ENCODE peak calls at places on chromosomes 16 and 17, in five cellular contexts. One of them, this sample, is unnamed.

GRCh38 chr17:64386412-64387144 is 4.1 kb downstream of the PECAM1 start:
- DNase-seq in body of pancreas: no peak
- DNase-seq in AG08395: no peak
- DNase-seq in effector CD4-positive, alpha-beta T cell: no peak
- DNase-seq in astrocyte of the spinal cord: no peak
- DNase-seq in this sample: no peak

GRCh38 chr16:26856791-26857190 is 209.9 kb upstream of the C16orf82 start:
- DNase-seq in AG08395: no peak
- DNase-seq in body of pancreas: no peak
- DNase-seq in effector CD4-positive, alpha-beta T cell: no peak
- DNase-seq in astrocyte of the spinal cord: no peak
- DNase-seq in this sample: no peak

GRCh38 chr16:87129771-87130170 is 187.4 kb downstream of the C16orf95 start:
- DNase-seq in astrocyte of the spinal cord: peak
- DNase-seq in body of pancreas: no peak
- DNase-seq in effector CD4-positive, alpha-beta T cell: no peak
- DNase-seq in AG08395: no peak
- DNase-seq in this sample: no peak

GRCh38 chr17:42642377-42642776 is 16.7 kb upstream of the TUBG2 start:
- DNase-seq in effector CD4-positive, alpha-beta T cell: no peak
- DNase-seq in AG08395: no peak
- DNase-seq in astrocyte of the spinal cord: no peak
- DNase-seq in body of pancreas: no peak
- DNase-seq in this sample: no peak

GRCh38 chr17:1647802-1648581 is 1.7 kb downstream of the RILP start:
- DNase-seq in astrocyte of the spinal cord: no peak
- DNase-seq in body of pancreas: peak
- DNase-seq in AG08395: no peak
- DNase-seq in effector CD4-positive, alpha-beta T cell: no peak
- DNase-seq in this sample: no peak

GRCh38 chr17:16585796-16586195 is 16.8 kb upstream of the ZNF287 start:
- DNase-seq in body of pancreas: no peak
- DNase-seq in AG08395: no peak
- DNase-seq in astrocyte of the spinal cord: no peak
- DNase-seq in effector CD4-positive, alpha-beta T cell: no peak
- DNase-seq in this sample: no peak

GRCh38 chr16:85017151-85017550 is 5.8 kb upstream of the ZDHHC7 start:
- DNase-seq in AG08395: no peak
- DNase-seq in body of pancreas: no peak
- DNase-seq in effector CD4-positive, alpha-beta T cell: no peak
- DNase-seq in astrocyte of the spinal cord: no peak
- DNase-seq in this sample: no peak

GRCh38 chr16:88769617-88770458 is 15.2 kb downstream of the PIEZO1 start:
- DNase-seq in body of pancreas: peak
- DNase-seq in astrocyte of the spinal cord: peak
- DNase-seq in effector CD4-positive, alpha-beta T cell: no peak
- DNase-seq in AG08395: no peak
- DNase-seq in this sample: no peak

GRCh38 chr16:56423584-56424403 is 1.6 kb downstream of the AMFR start:
- DNase-seq in AG08395: no peak
- DNase-seq in astrocyte of the spinal cord: peak
- DNase-seq in body of pancreas: no peak
- DNase-seq in effector CD4-positive, alpha-beta T cell: no peak
- DNase-seq in this sample: no peak

GRCh38 chr16:85419503-85420408 is 193.4 kb upstream of the GSE1 start:
- DNase-seq in AG08395: no peak
- DNase-seq in body of pancreas: peak
- DNase-seq in astrocyte of the spinal cord: no peak
- DNase-seq in effector CD4-positive, alpha-beta T cell: no peak
- DNase-seq in this sample: no peak

GRCh38 chr17:75109047-75109406 is 742 bp upstream of the ARMC7 start:
- DNase-seq in AG08395: no peak
- DNase-seq in effector CD4-positive, alpha-beta T cell: no peak
- DNase-seq in astrocyte of the spinal cord: no peak
- DNase-seq in body of pancreas: no peak
- DNase-seq in this sample: no peak

GRCh38 chr16:56620311-56620897 is 5.2 kb upstream of the MT1E start:
- DNase-seq in astrocyte of the spinal cord: no peak
- DNase-seq in body of pancreas: no peak
- DNase-seq in AG08395: no peak
- DNase-seq in effector CD4-positive, alpha-beta T cell: no peak
- DNase-seq in this sample: no peak

GRCh38 chr17:81464586-81464985 is 48.0 kb downstream of the ACTG1 start:
- DNase-seq in astrocyte of the spinal cord: no peak
- DNase-seq in effector CD4-positive, alpha-beta T cell: no peak
- DNase-seq in body of pancreas: no peak
- DNase-seq in AG08395: no peak
- DNase-seq in this sample: no peak

GRCh38 chr17:45143101-45143670 is 5.1 kb upstream of the HEXIM1 start:
- DNase-seq in effector CD4-positive, alpha-beta T cell: no peak
- DNase-seq in astrocyte of the spinal cord: no peak
- DNase-seq in body of pancreas: no peak
- DNase-seq in AG08395: no peak
- DNase-seq in this sample: no peak

GRCh38 chr17:11601661-11602060 is 3.4 kb downstream of the DNAH9 start:
- DNase-seq in AG08395: no peak
- DNase-seq in astrocyte of the spinal cord: no peak
- DNase-seq in body of pancreas: no peak
- DNase-seq in effector CD4-positive, alpha-beta T cell: no peak
- DNase-seq in this sample: no peak

GRCh38 chr16:27364493-27365141 is 37.4 kb upstream of the IL21R start:
- DNase-seq in AG08395: no peak
- DNase-seq in effector CD4-positive, alpha-beta T cell: no peak
- DNase-seq in body of pancreas: peak
- DNase-seq in astrocyte of the spinal cord: no peak
- DNase-seq in this sample: no peak

GRCh38 chr17:13182450-13182849 is 164.6 kb upstream of the ELAC2 start:
- DNase-seq in astrocyte of the spinal cord: no peak
- DNase-seq in effector CD4-positive, alpha-beta T cell: no peak
- DNase-seq in body of pancreas: no peak
- DNase-seq in AG08395: no peak
- DNase-seq in this sample: no peak

GRCh38 chr16:17491140-17491662 is 20.4 kb upstream of the XYLT1 start:
- DNase-seq in body of pancreas: no peak
- DNase-seq in AG08395: no peak
- DNase-seq in astrocyte of the spinal cord: no peak
- DNase-seq in effector CD4-positive, alpha-beta T cell: no peak
- DNase-seq in this sample: no peak

GRCh38 chr16:2471016-2471652 is at the start of gene NTN3:
- DNase-seq in astrocyte of the spinal cord: no peak
- DNase-seq in AG08395: no peak
- DNase-seq in body of pancreas: no peak
- DNase-seq in effector CD4-positive, alpha-beta T cell: no peak
- DNase-seq in this sample: no peak

GRCh38 chr16:30951785-30952184 is 2.9 kb downstream of the ORAI3 start:
- DNase-seq in astrocyte of the spinal cord: peak
- DNase-seq in effector CD4-positive, alpha-beta T cell: no peak
- DNase-seq in AG08395: no peak
- DNase-seq in body of pancreas: no peak
- DNase-seq in this sample: no peak

GRCh38 chr17:8417806-8418205 is 17.9 kb upstream of the NDEL1 start:
- DNase-seq in astrocyte of the spinal cord: no peak
- DNase-seq in AG08395: no peak
- DNase-seq in body of pancreas: no peak
- DNase-seq in effector CD4-positive, alpha-beta T cell: no peak
- DNase-seq in this sample: no peak

GRCh38 chr17:1645207-1646171 is at the start of gene SCARF1:
- DNase-seq in AG08395: no peak
- DNase-seq in effector CD4-positive, alpha-beta T cell: no peak
- DNase-seq in body of pancreas: no peak
- DNase-seq in astrocyte of the spinal cord: no peak
- DNase-seq in this sample: no peak

GRCh38 chr16:35713762-35714650 is 2254.6 kb downstream of the TP53TG3F start:
- DNase-seq in astrocyte of the spinal cord: no peak
- DNase-seq in body of pancreas: no peak
- DNase-seq in AG08395: no peak
- DNase-seq in effector CD4-positive, alpha-beta T cell: no peak
- DNase-seq in this sample: no peak

GRCh38 chr17:79959042-79959441 is 76.6 kb downstream of the TBC1D16 start:
- DNase-seq in astrocyte of the spinal cord: no peak
- DNase-seq in body of pancreas: no peak
- DNase-seq in effector CD4-positive, alpha-beta T cell: no peak
- DNase-seq in AG08395: no peak
- DNase-seq in this sample: no peak

GRCh38 chr16:85923153-85924021 is 24.4 kb downstream of the IRF8 start:
- DNase-seq in effector CD4-positive, alpha-beta T cell: no peak
- DNase-seq in body of pancreas: no peak
- DNase-seq in AG08395: peak
- DNase-seq in astrocyte of the spinal cord: no peak
- DNase-seq in this sample: peak

GRCh38 chr17:7336240-7337175 is at the start of gene ACAP1:
- DNase-seq in AG08395: no peak
- DNase-seq in effector CD4-positive, alpha-beta T cell: peak
- DNase-seq in astrocyte of the spinal cord: no peak
- DNase-seq in body of pancreas: no peak
- DNase-seq in this sample: no peak

GRCh38 chr17:50322271-50322670 is 23.7 kb upstream of the XYLT2 start:
- DNase-seq in body of pancreas: no peak
- DNase-seq in AG08395: no peak
- DNase-seq in astrocyte of the spinal cord: no peak
- DNase-seq in effector CD4-positive, alpha-beta T cell: no peak
- DNase-seq in this sample: no peak

GRCh38 chr17:28475151-28475900 is 1.9 kb downstream of the SLC13A2 start:
- DNase-seq in AG08395: no peak
- DNase-seq in astrocyte of the spinal cord: no peak
- DNase-seq in effector CD4-positive, alpha-beta T cell: no peak
- DNase-seq in body of pancreas: no peak
- DNase-seq in this sample: no peak

GRCh38 chr16:53952215-53953208 is 248.6 kb downstream of the FTO start:
- DNase-seq in effector CD4-positive, alpha-beta T cell: no peak
- DNase-seq in astrocyte of the spinal cord: peak
- DNase-seq in AG08395: no peak
- DNase-seq in body of pancreas: no peak
- DNase-seq in this sample: peak

GRCh38 chr17:54626146-54626703 is 274.4 kb upstream of the TOM1L1 start:
- DNase-seq in astrocyte of the spinal cord: no peak
- DNase-seq in effector CD4-positive, alpha-beta T cell: no peak
- DNase-seq in AG08395: no peak
- DNase-seq in body of pancreas: no peak
- DNase-seq in this sample: no peak

GRCh38 chr16:27258241-27258734 is 10.3 kb downstream of the NSMCE1 start:
- DNase-seq in body of pancreas: no peak
- DNase-seq in astrocyte of the spinal cord: no peak
- DNase-seq in effector CD4-positive, alpha-beta T cell: no peak
- DNase-seq in AG08395: no peak
- DNase-seq in this sample: no peak

GRCh38 chr17:34584805-34585416 is 5.5 kb downstream of the TMEM132E start:
- DNase-seq in AG08395: peak
- DNase-seq in effector CD4-positive, alpha-beta T cell: no peak
- DNase-seq in astrocyte of the spinal cord: peak
- DNase-seq in body of pancreas: no peak
- DNase-seq in this sample: peak

GRCh38 chr17:73785466-73785865 is 141.2 kb upstream of the SDK2 start:
- DNase-seq in AG08395: no peak
- DNase-seq in effector CD4-positive, alpha-beta T cell: no peak
- DNase-seq in body of pancreas: no peak
- DNase-seq in astrocyte of the spinal cord: no peak
- DNase-seq in this sample: no peak

GRCh38 chr16:48565752-48566151 is 44.2 kb downstream of the N4BP1 start:
- DNase-seq in body of pancreas: no peak
- DNase-seq in effector CD4-positive, alpha-beta T cell: no peak
- DNase-seq in astrocyte of the spinal cord: no peak
- DNase-seq in AG08395: no peak
- DNase-seq in this sample: no peak